ENCODE peak calls at places on chromosome 10, in seven cellular contexts. E is adrenal gland; N is stromal cell of bone marrow; S is NCI-H345; Z is T-helper 1 cell; P is CD14-positive monocyte; U is naive thymus-derived CD8-positive, alpha-beta T cell. B is an unnamed sample.
A peak's percentile ranks its signal among the peaks of the same experiment; 100 is the strongest.

GRCh38 chr10:90179696-90180407 is 478.5 kb downstream of the KIF20B start:
- DNase-seq in E (no peak), N (peak; percentile 82), S (no peak), Z (no peak), P (no peak), U (no peak), B (peak; percentile 20)

GRCh38 chr10:4810093-4810492 is 15.9 kb upstream of the AKR1E2 start:
- DNase-seq in E (no peak), N (peak; percentile 25), S (no peak), Z (no peak), P (no peak), U (no peak), B (no peak)

GRCh38 chr10:490891-491571 is 198.4 kb downstream of the DIP2C start:
- DNase-seq in E (no peak), N (peak; percentile 56), S (no peak), Z (no peak), P (no peak), U (no peak), B (no peak)

GRCh38 chr10:69500864-69501468 is 49.7 kb downstream of the TSPAN15 start:
- DNase-seq in E (no peak), N (no peak), S (no peak), Z (no peak), P (no peak), U (no peak), B (no peak)

GRCh38 chr10:122413325-122413724 is 38.8 kb downstream of the PLEKHA1 start:
- DNase-seq in E (no peak), N (no peak), S (no peak), Z (no peak), P (no peak), U (no peak), B (no peak)

GRCh38 chr10:6722616-6723004 is 142.5 kb upstream of the PRKCQ start:
- DNase-seq in E (no peak), N (no peak), S (no peak), Z (no peak), P (no peak), U (no peak), B (no peak)

GRCh38 chr10:95474228-95475002 is 86.8 kb downstream of the SORBS1 start:
- DNase-seq in E (no peak), N (peak; percentile 31), S (peak; percentile 12), Z (no peak), P (no peak), U (no peak), B (peak; percentile 55)

GRCh38 chr10:78267598-78267997 is 233.9 kb downstream of the RPS24 start:
- DNase-seq in E (no peak), N (no peak), S (no peak), Z (no peak), P (no peak), U (no peak), B (no peak)

GRCh38 chr10:14712991-14713422 is 61.7 kb downstream of the FAM107B start:
- DNase-seq in E (no peak), N (no peak), S (no peak), Z (no peak), P (no peak), U (no peak), B (no peak)

GRCh38 chr10:29862926-29863614 is 196.3 kb downstream of the JCAD start:
- DNase-seq in E (no peak), N (peak; percentile 84), S (no peak), Z (no peak), P (no peak), U (no peak), B (no peak)

GRCh38 chr10:93746844-93747284 is 10.9 kb upstream of the LGI1 start:
- DNase-seq in E (no peak), N (peak; percentile 98), S (peak; percentile 75), Z (no peak), P (no peak), U (no peak), B (peak; percentile 36)

GRCh38 chr10:12914111-12914510 is 87.4 kb downstream of the CCDC3 start:
- DNase-seq in E (no peak), N (no peak), S (no peak), Z (no peak), P (no peak), U (no peak), B (no peak)

GRCh38 chr10:77075916-77076315 is 561.7 kb downstream of the KCNMA1 start:
- DNase-seq in E (no peak), N (no peak), S (no peak), Z (no peak), P (no peak), U (no peak), B (no peak)

GRCh38 chr10:113019692-113020424 is 69.8 kb downstream of the TCF7L2 start:
- DNase-seq in E (no peak), N (no peak), S (peak; percentile 64), Z (no peak), P (no peak), U (no peak), B (no peak)

GRCh38 chr10:71213127-71213616 is 802 bp downstream of the UNC5B start:
- DNase-seq in E (no peak), N (peak; percentile 43), S (peak; percentile 56), Z (no peak), P (no peak), U (no peak), B (peak; percentile 70)